ENCODE peak calls at places on chromosomes 7 and 10, in five cellular contexts. U, P, T, E and X are unnamed samples. For H3K4me1, the result is how much of the 10 kb centered on the place peaks cover.

GRCh38 chr7:17247357-17247756 is 51.1 kb upstream of the AHR start:
- DNase-seq in U (no peak), P (no peak), T (no peak), E (no peak), X (no peak)

GRCh38 chr7:17304926-17305325 is 6.5 kb downstream of the AHR start:
- DNase-seq in P (no peak), U (no peak), E (no peak), T (peak), X (no peak)

GRCh38 chr10:72320676-72321247 is 34.0 kb downstream of the DNAJB12 start:
- DNase-seq in T (peak), E (no peak), P (peak), U (peak), X (no peak)

GRCh38 chr7:49091519-49091918 is 167.2 kb downstream of the CDC14C start:
- DNase-seq in E (no peak), P (no peak), U (no peak), T (no peak), X (no peak)

GRCh38 chr7:69531050-69531449 is 67.2 kb upstream of the AUTS2 start:
- DNase-seq in P (no peak), E (no peak), T (no peak), U (no peak), X (no peak)

GRCh38 chr10:78202386-78202785 is 168.7 kb downstream of the RPS24 start:
- DNase-seq in T (no peak), P (no peak), E (no peak), U (no peak), X (no peak)

GRCh38 chr7:131328387-131329175 is 905 bp downstream of the MKLN1 start:
- DNase-seq in E (no peak), P (no peak), T (no peak), U (no peak), X (peak)

GRCh38 chr7:91240546-91240945 is 23.7 kb upstream of the FZD1 start:
- DNase-seq in U (no peak), E (no peak), P (no peak), T (no peak), X (no peak)

GRCh38 chr7:151689196-151689971 is 169.7 kb upstream of the RHEB start:
- DNase-seq in T (no peak), U (no peak), P (no peak), E (no peak), X (no peak)

GRCh38 chr7:87058739-87059524 is 522 bp downstream of the ELAPOR2 start:
- DNase-seq in T (no peak), P (peak), U (peak), E (no peak), X (no peak)

GRCh38 chr10:101710064-101710695 is 15.2 kb upstream of the FBXW4 start:
- DNase-seq in P (no peak), E (peak), T (no peak), U (no peak), X (no peak)

GRCh38 chr7:139738101-139738489 is 39.7 kb downstream of the HIPK2 start:
- DNase-seq in T (no peak), U (no peak), E (no peak), P (no peak), X (no peak)

GRCh38 chr10:131178956-131179355 is 132.6 kb downstream of the TCERG1L start:
- DNase-seq in U (no peak), E (peak), T (no peak), P (peak), X (no peak)

DNA sequence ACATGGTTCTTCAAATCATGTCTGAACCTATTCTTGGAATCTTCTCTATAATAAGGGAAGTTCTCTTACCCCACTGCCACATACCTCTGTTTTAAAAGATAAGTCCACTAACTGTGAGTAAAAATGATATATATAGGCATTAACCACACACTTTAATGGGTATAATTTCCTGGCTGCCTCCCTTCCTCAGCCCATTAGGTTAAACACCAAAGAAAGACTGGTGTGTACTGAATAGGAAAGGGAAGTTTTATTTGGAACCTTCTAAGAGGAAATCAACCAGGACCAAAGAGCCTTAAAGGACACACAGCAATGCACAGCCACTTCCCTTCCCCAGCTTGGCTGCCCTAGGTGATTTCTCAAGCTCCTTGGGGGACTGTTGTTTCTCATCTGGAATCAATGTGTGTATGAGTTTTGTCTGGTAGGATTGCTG is 5.0 kb upstream of the WBP1L start:
- DNase-seq in T (no peak), P (no peak), E (no peak), U (no peak), X (no peak)
- H3K4me1 ChIP-seq in T (under half), P (under half), E (under half), U (under half), X (under half)

GRCh38 chr10:103720328-103720963 is 134.9 kb downstream of the SH3PXD2A start:
- DNase-seq in P (no peak), U (no peak), E (no peak), T (no peak), X (no peak)
- TF ChIP-seq EP300 in P (no peak), U (no peak), E (no peak), T (no peak), X (no peak)

GRCh38 chr10:91591792-91592165 is 41.1 kb downstream of the PPP1R3C start:
- DNase-seq in T (no peak), P (no peak), E (no peak), U (no peak), X (no peak)
- H3K4me1 ChIP-seq in T (half or more), P (half or more), E (under half), U (half or more), X (under half)

DNA sequence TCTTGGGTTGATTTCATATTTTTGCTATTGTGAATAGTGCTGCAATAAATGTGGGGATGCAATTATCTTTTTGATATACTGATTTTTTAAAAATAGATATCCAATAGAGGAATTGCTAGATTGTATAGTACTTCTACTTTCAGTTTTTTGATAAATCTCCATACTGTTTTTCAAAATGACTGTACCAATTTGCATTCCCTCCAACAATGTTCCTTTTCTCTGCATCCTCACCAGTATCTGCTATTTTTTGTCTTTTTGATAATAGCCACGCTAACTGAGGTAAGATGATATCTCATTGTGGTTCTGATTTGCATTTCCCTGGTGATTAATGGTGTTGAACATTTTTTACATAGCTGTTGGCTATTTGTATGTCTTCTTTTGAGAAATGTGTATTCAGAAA is 217.7 kb upstream of the MTPN start:
- DNase-seq in P (no peak), E (no peak), T (no peak), U (no peak), X (no peak)
- TF ChIP-seq EP300 in P (no peak), E (no peak), T (no peak), U (no peak), X (no peak)

GRCh38 chr10:69460576-69461242 is 9.4 kb downstream of the TSPAN15 start:
- DNase-seq in P (no peak), U (no peak), E (no peak), T (no peak), X (no peak)
- H3K4me1 ChIP-seq in P (half or more), U (under half), E (under half), T (half or more), X (half or more)